ENCODE peak calls at places on chromosome 12, in four cellular contexts. Q, R, I and Z are unnamed samples.

GRCh38 chr12:123111498-123112165 is 39.3 kb downstream of the PITPNM2 start:
- DNase-seq in R (no peak), Q (no peak), I (peak; percentile 41), Z (no peak)

GRCh38 chr12:62260733-62261683 is 804 bp downstream of the USP15 start:
- DNase-seq in Q (peak; percentile 44), I (peak; percentile 41), R (peak; percentile 48), Z (peak; percentile 47)

GRCh38 chr12:26921886-26922285 is 15.9 kb downstream of the INTS13 start:
- DNase-seq in I (no peak), Q (no peak), R (no peak), Z (no peak)

GRCh38 chr12:1583421-1584078 is 10.8 kb downstream of the FBXL14 start:
- DNase-seq in I (peak; percentile 93), Q (peak; percentile 83), R (peak; percentile 77), Z (peak; percentile 84)

GRCh38 chr12:101039848-101040531 is 170.0 kb downstream of the SLC5A8 start:
- DNase-seq in I (no peak), R (no peak), Q (peak; percentile 30), Z (no peak)

GRCh38 chr12:131711551-131712205 is 788 bp downstream of the SFSWAP start:
- DNase-seq in R (no peak), I (no peak), Q (no peak), Z (no peak)

GRCh38 chr12:106284294-106285105 is 18.0 kb upstream of the TCP11L2 start:
- DNase-seq in R (no peak), Q (peak; percentile 41), I (no peak), Z (no peak)

GRCh38 chr12:109605599-109606228 is 32.1 kb downstream of the MVK start:
- DNase-seq in R (no peak), Q (no peak), I (no peak), Z (no peak)

GRCh38 chr12:76260390-76260748 is 87.8 kb downstream of the BBS10 start:
- DNase-seq in Q (no peak), I (peak; percentile 55), R (no peak), Z (peak; percentile 62)

GRCh38 chr12:24109381-24110039 is 160.0 kb upstream of the SOX5 start:
- DNase-seq in R (no peak), Q (peak; percentile 7), I (peak; percentile 32), Z (peak; percentile 27)

GRCh38 chr12:122076743-122077495 is 1.6 kb upstream of the MLXIP start:
- DNase-seq in Q (no peak), I (no peak), R (no peak), Z (no peak)

GRCh38 chr12:125381373-125381772 is 316.1 kb downstream of the AACS start:
- DNase-seq in I (no peak), Q (no peak), R (no peak), Z (no peak)

GRCh38 chr12:49552425-49552824 is 13.6 kb downstream of the KCNH3 start:
- DNase-seq in Q (no peak), R (no peak), I (no peak), Z (no peak)

GRCh38 chr12:52370906-52371608 is 3.8 kb upstream of the KRT85 start:
- DNase-seq in Q (no peak), I (peak; percentile 46), R (no peak), Z (no peak)

GRCh38 chr12:30820406-30820946 is 65.7 kb upstream of the CAPRIN2 start:
- DNase-seq in I (no peak), R (no peak), Q (no peak), Z (no peak)

GRCh38 chr12:110079477-110080400 is 31.4 kb upstream of the C12orf76 start:
- DNase-seq in I (peak; percentile 39), R (no peak), Q (no peak), Z (no peak)

GRCh38 chr12:34402899-34403705 is 380.8 kb downstream of the ALG10 start:
- DNase-seq in Q (no peak), R (no peak), I (no peak), Z (no peak)

GRCh38 chr12:4006743-4007142 is 133.5 kb upstream of the PARP11 start:
- DNase-seq in Q (peak; percentile 37), I (no peak), R (no peak), Z (peak; percentile 85)

GRCh38 chr12:22856120-22856699 is 231.2 kb downstream of the ETNK1 start:
- DNase-seq in I (peak; percentile 45), R (no peak), Q (peak; percentile 28), Z (peak; percentile 48)

GRCh38 chr12:99553461-99553860 is 94.1 kb upstream of the GARIN6 start:
- DNase-seq in Q (peak; percentile 32), I (no peak), R (no peak), Z (no peak)

GRCh38 chr12:47938093-47938492 is 25.3 kb upstream of the TMEM106C start:
- DNase-seq in I (peak; percentile 56), Q (peak; percentile 44), R (peak; percentile 63), Z (peak; percentile 48)

GRCh38 chr12:105418232-105418631 is 87.7 kb downstream of the C12orf75 start:
- DNase-seq in I (peak; percentile 89), R (peak; percentile 73), Q (peak; percentile 81), Z (peak; percentile 43)

GRCh38 chr12:107320031-107320928 is 226.9 kb upstream of the CRY1 start:
- DNase-seq in Q (peak; percentile 89), R (peak; percentile 75), I (peak; percentile 61), Z (peak; percentile 80)

GRCh38 chr12:103736572-103736971 is 104.5 kb downstream of the NT5DC3 start:
- DNase-seq in Q (no peak), I (no peak), R (no peak), Z (no peak)

DNA sequence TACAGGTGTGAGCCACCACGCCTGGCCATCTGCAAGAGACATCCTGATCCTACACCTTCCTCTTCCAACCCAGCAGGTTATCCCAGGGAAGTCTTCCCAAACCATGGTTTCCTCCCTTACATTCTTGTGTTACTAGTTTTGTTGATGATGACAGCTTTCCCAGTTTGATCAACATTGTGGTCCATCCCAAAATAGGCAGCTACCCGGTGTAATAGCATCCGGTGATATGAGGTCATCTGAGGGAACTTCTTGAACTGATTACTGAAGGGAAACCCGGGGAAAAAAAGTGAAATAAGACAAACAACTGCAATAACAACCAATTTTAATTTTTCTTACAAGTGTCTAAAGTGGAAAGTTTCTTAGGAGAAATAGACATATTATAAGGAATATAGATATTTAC is 45.3 kb upstream of the STAC3 start:
- DNase-seq in R (no peak), I (no peak), Q (no peak), Z (no peak)
- TF ChIP-seq CTCF in R (no peak), I (no peak), Q (no peak), Z (no peak)

GRCh38 chr12:44972746-44973421 is 78.0 kb downstream of the DBX2 start:
- DNase-seq in R (no peak), Q (peak; percentile 43), I (no peak), Z (peak; percentile 39)
- TF ChIP-seq CTCF in R (peak; percentile 55), Q (peak; percentile 70), I (no peak), Z (peak; percentile 29)

GRCh38 chr12:81992461-81992860 is 233.3 kb upstream of the PPFIA2 start:
- DNase-seq in Q (no peak), R (no peak), I (no peak), Z (peak; percentile 17)
- TF ChIP-seq CTCF in Q (no peak), R (no peak), I (no peak), Z (no peak)

GRCh38 chr12:116266220-116266619 is 11.3 kb downstream of the MED13L start:
- DNase-seq in Q (no peak), I (peak; percentile 31), R (no peak), Z (peak; percentile 50)
- TF ChIP-seq CTCF in Q (no peak), I (peak; percentile 9), R (no peak), Z (no peak)

GRCh38 chr12:127487031-127487430 is 779.9 kb upstream of the TMEM132C start:
- DNase-seq in I (no peak), Q (peak; percentile 88), R (no peak), Z (no peak)

GRCh38 chr12:127489055-127489454 is 777.9 kb upstream of the TMEM132C start:
- DNase-seq in Q (no peak), I (no peak), R (no peak), Z (no peak)

GRCh38 chr12:127482950-127483349 is 784.0 kb upstream of the TMEM132C start:
- DNase-seq in Q (no peak), R (no peak), I (no peak), Z (no peak)

GRCh38 chr12:127480775-127481314 is 786.1 kb upstream of the TMEM132C start:
- DNase-seq in Q (no peak), R (no peak), I (no peak), Z (no peak)

GRCh38 chr12:127485528-127485927 is 781.4 kb upstream of the TMEM132C start:
- DNase-seq in I (peak; percentile 86), Q (peak; percentile 98), R (no peak), Z (peak; percentile 88)
- TF ChIP-seq CTCF in I (peak; percentile 61), Q (peak; percentile 81), R (no peak), Z (peak; percentile 31)

GRCh38 chr12:120439646-120440247 is 1.8 kb downstream of the COX6A1 start:
- DNase-seq in R (peak; percentile 47), Q (peak; percentile 77), I (peak; percentile 54), Z (peak; percentile 74)
- TF ChIP-seq CTCF in R (peak; percentile 72), Q (peak; percentile 87), I (peak; percentile 56), Z (peak; percentile 58)

GRCh38 chr12:118164798-118165486 is 29.0 kb downstream of the PEBP1 start:
- DNase-seq in Q (peak; percentile 65), I (peak; percentile 33), R (no peak), Z (peak; percentile 40)
- TF ChIP-seq CTCF in Q (peak; percentile 89), I (peak; percentile 48), R (peak; percentile 78), Z (peak; percentile 59)

GRCh38 chr12:128976120-128976519 is 122.8 kb downstream of the GLT1D1 start:
- DNase-seq in R (no peak), Q (peak; percentile 13), I (no peak), Z (no peak)
- TF ChIP-seq CTCF in R (no peak), Q (peak; percentile 39), I (no peak), Z (no peak)